ENCODE peak calls at places on chromosomes 12 and 14, in five cellular contexts. One of them, this sample, is unnamed.

GRCh38 chr12:473198-473597 is 13.5 kb downstream of the B4GALNT3 start:
- DNase-seq in K562: no peak
- DNase-seq in GM23338: no peak
- DNase-seq in Panc1: no peak
- DNase-seq in A549: no peak
- DNase-seq in this sample: no peak

GRCh38 chr12:33663000-33663654 is 223.5 kb upstream of the SYT10 start:
- DNase-seq in K562: no peak
- DNase-seq in GM23338: peak; percentile 43
- DNase-seq in Panc1: no peak
- DNase-seq in A549: no peak
- DNase-seq in this sample: no peak

GRCh38 chr12:109269428-109269827 is 39.7 kb downstream of the FOXN4 start:
- DNase-seq in K562: no peak
- DNase-seq in GM23338: no peak
- DNase-seq in Panc1: no peak
- DNase-seq in A549: no peak
- DNase-seq in this sample: no peak

GRCh38 chr12:15662983-15663659 is 126.1 kb downstream of the EPS8 start:
- DNase-seq in K562: no peak
- DNase-seq in GM23338: no peak
- DNase-seq in Panc1: no peak
- DNase-seq in A549: peak; percentile 5
- DNase-seq in this sample: no peak

GRCh38 chr14:104011824-104012517 is 69.6 kb upstream of the RD3L start:
- DNase-seq in K562: no peak
- DNase-seq in GM23338: no peak
- DNase-seq in Panc1: no peak
- DNase-seq in A549: no peak
- DNase-seq in this sample: no peak

GRCh38 chr14:85217412-85217811 is 312.5 kb upstream of the FLRT2 start:
- DNase-seq in K562: no peak
- DNase-seq in GM23338: no peak
- DNase-seq in Panc1: no peak
- DNase-seq in A549: no peak
- DNase-seq in this sample: no peak

GRCh38 chr12:32107376-32108267 is 975 bp downstream of the BICD1 start:
- DNase-seq in K562: peak; percentile 18
- DNase-seq in GM23338: peak; percentile 38
- DNase-seq in Panc1: no peak
- DNase-seq in A549: peak; percentile 31
- DNase-seq in this sample: peak; percentile 11

GRCh38 chr12:54051916-54052744 is 1.5 kb upstream of the HOXC4 start:
- DNase-seq in K562: no peak
- DNase-seq in GM23338: no peak
- DNase-seq in Panc1: no peak
- DNase-seq in A549: no peak
- DNase-seq in this sample: no peak

GRCh38 chr12:6230321-6231110 is 30.3 kb downstream of the CD9 start:
- DNase-seq in K562: no peak
- DNase-seq in GM23338: no peak
- DNase-seq in Panc1: no peak
- DNase-seq in A549: no peak
- DNase-seq in this sample: peak; percentile 92

GRCh38 chr14:103401223-103402214 is 16.3 kb downstream of the MARK3 start:
- DNase-seq in K562: no peak
- DNase-seq in GM23338: peak; percentile 23
- DNase-seq in Panc1: no peak
- DNase-seq in A549: no peak
- DNase-seq in this sample: no peak

GRCh38 chr14:29016050-29016900 is 249.7 kb downstream of the FOXG1 start:
- DNase-seq in K562: peak; percentile 8
- DNase-seq in GM23338: peak; percentile 86
- DNase-seq in Panc1: peak; percentile 5
- DNase-seq in A549: no peak
- DNase-seq in this sample: peak; percentile 78

GRCh38 chr12:32860182-32860581 is 36.4 kb downstream of the PKP2 start:
- DNase-seq in K562: no peak
- DNase-seq in GM23338: no peak
- DNase-seq in Panc1: no peak
- DNase-seq in A549: no peak
- DNase-seq in this sample: no peak

GRCh38 chr14:70822706-70823185 is 13.4 kb upstream of the MAP3K9 start:
- DNase-seq in K562: no peak
- DNase-seq in GM23338: peak; percentile 96
- DNase-seq in Panc1: no peak
- DNase-seq in A549: peak; percentile 52
- DNase-seq in this sample: no peak

GRCh38 chr14:76761198-76761848 is at the start of gene VASH1:
- DNase-seq in K562: peak; percentile 53
- DNase-seq in GM23338: peak; percentile 77
- DNase-seq in Panc1: no peak
- DNase-seq in A549: peak; percentile 83
- DNase-seq in this sample: no peak

GRCh38 chr12:681857-682256 is 18.6 kb upstream of the NINJ2 start:
- DNase-seq in K562: no peak
- DNase-seq in GM23338: no peak
- DNase-seq in Panc1: no peak
- DNase-seq in A549: no peak
- DNase-seq in this sample: no peak

GRCh38 chr12:16189849-16190248 is 87.6 kb downstream of the SLC15A5 start:
- DNase-seq in K562: no peak
- DNase-seq in GM23338: peak; percentile 79
- DNase-seq in Panc1: no peak
- DNase-seq in A549: no peak
- DNase-seq in this sample: peak; percentile 29

GRCh38 chr14:77882098-77882497 is 82.2 kb downstream of the ADCK1 start:
- DNase-seq in K562: no peak
- DNase-seq in GM23338: no peak
- DNase-seq in Panc1: no peak
- DNase-seq in A549: no peak
- DNase-seq in this sample: no peak

GRCh38 chr12:124617615-124618014 is 50.2 kb upstream of the NCOR2 start:
- DNase-seq in K562: peak; percentile 51
- DNase-seq in GM23338: no peak
- DNase-seq in Panc1: no peak
- DNase-seq in A549: no peak
- DNase-seq in this sample: no peak

GRCh38 chr12:52206309-52207040 is 14.7 kb upstream of the KRT80 start:
- DNase-seq in K562: no peak
- DNase-seq in GM23338: no peak
- DNase-seq in Panc1: no peak
- DNase-seq in A549: no peak
- DNase-seq in this sample: no peak

GRCh38 chr12:117744418-117744817 is 224.4 kb downstream of the KSR2 start:
- DNase-seq in K562: no peak
- DNase-seq in GM23338: no peak
- DNase-seq in Panc1: no peak
- DNase-seq in A549: no peak
- DNase-seq in this sample: no peak

GRCh38 chr12:22206111-22206728 is 128.3 kb downstream of the ST8SIA1 start:
- DNase-seq in K562: no peak
- DNase-seq in GM23338: no peak
- DNase-seq in Panc1: no peak
- DNase-seq in A549: no peak
- DNase-seq in this sample: no peak

GRCh38 chr12:95790912-95791849 is 617 bp upstream of the NTN4 start:
- DNase-seq in K562: no peak
- DNase-seq in GM23338: peak; percentile 75
- DNase-seq in Panc1: no peak
- DNase-seq in A549: peak; percentile 62
- DNase-seq in this sample: no peak

GRCh38 chr12:53048780-53049401 is 974 bp upstream of the TNS2 start:
- DNase-seq in K562: peak; percentile 32
- DNase-seq in GM23338: peak; percentile 88
- DNase-seq in Panc1: no peak
- DNase-seq in A549: no peak
- DNase-seq in this sample: peak; percentile 40

GRCh38 chr14:101500681-101501080 is 60.6 kb upstream of the DIO3 start:
- DNase-seq in K562: no peak
- DNase-seq in GM23338: no peak
- DNase-seq in Panc1: no peak
- DNase-seq in A549: no peak
- DNase-seq in this sample: no peak

GRCh38 chr12:67720383-67720856 is 71.9 kb downstream of the DYRK2 start:
- DNase-seq in K562: no peak
- DNase-seq in GM23338: no peak
- DNase-seq in Panc1: no peak
- DNase-seq in A549: no peak
- DNase-seq in this sample: no peak

GRCh38 chr14:54175298-54175942 is 218.8 kb upstream of the BMP4 start:
- DNase-seq in K562: peak; percentile 42
- DNase-seq in GM23338: peak; percentile 93
- DNase-seq in Panc1: peak; percentile 20
- DNase-seq in A549: peak; percentile 55
- DNase-seq in this sample: peak; percentile 89

GRCh38 chr12:107411792-107412535 is 273.6 kb upstream of the PWP1 start:
- DNase-seq in K562: no peak
- DNase-seq in GM23338: no peak
- DNase-seq in Panc1: no peak
- DNase-seq in A549: peak; percentile 71
- DNase-seq in this sample: no peak

GRCh38 chr14:90572461-90573150 is 175.8 kb downstream of the CALM1 start:
- DNase-seq in K562: no peak
- DNase-seq in GM23338: no peak
- DNase-seq in Panc1: no peak
- DNase-seq in A549: no peak
- DNase-seq in this sample: no peak

GRCh38 chr12:107242189-107242588 is 148.8 kb upstream of the CRY1 start:
- DNase-seq in K562: no peak
- DNase-seq in GM23338: peak; percentile 21
- DNase-seq in Panc1: no peak
- DNase-seq in A549: no peak
- DNase-seq in this sample: no peak

GRCh38 chr14:24435998-24436354 is 6.2 kb downstream of the KHNYN start:
- DNase-seq in K562: no peak
- DNase-seq in GM23338: no peak
- DNase-seq in Panc1: no peak
- DNase-seq in A549: no peak
- DNase-seq in this sample: no peak

DNA sequence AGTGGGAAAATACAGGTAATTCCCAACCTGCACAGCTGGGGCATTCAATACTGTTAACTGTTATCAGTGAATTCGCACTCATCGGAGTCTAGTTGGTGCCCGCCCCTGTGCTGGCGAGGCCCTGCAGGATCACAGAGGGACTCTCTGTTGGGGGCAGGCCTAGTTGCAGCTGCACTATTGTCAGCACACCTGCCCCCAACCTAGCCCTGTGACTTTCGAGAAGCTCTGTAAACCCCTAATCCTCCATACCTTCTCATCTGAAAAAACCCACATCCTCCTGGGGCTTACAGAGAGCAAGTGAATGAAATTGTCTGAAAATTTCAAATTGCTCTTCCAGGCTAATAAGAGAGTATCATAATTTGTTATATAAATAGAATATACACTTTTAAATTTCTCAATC is 132.2 kb upstream of the NUDT4 start:
- DNase-seq in K562: no peak
- DNase-seq in GM23338: no peak
- DNase-seq in Panc1: no peak
- DNase-seq in A549: no peak
- DNase-seq in this sample: no peak
- TF ChIP-seq REST in K562: no peak
- TF ChIP-seq REST in GM23338: no peak
- TF ChIP-seq REST in Panc1: no peak
- TF ChIP-seq REST in A549: no peak
- TF ChIP-seq REST in this sample: no peak

DNA sequence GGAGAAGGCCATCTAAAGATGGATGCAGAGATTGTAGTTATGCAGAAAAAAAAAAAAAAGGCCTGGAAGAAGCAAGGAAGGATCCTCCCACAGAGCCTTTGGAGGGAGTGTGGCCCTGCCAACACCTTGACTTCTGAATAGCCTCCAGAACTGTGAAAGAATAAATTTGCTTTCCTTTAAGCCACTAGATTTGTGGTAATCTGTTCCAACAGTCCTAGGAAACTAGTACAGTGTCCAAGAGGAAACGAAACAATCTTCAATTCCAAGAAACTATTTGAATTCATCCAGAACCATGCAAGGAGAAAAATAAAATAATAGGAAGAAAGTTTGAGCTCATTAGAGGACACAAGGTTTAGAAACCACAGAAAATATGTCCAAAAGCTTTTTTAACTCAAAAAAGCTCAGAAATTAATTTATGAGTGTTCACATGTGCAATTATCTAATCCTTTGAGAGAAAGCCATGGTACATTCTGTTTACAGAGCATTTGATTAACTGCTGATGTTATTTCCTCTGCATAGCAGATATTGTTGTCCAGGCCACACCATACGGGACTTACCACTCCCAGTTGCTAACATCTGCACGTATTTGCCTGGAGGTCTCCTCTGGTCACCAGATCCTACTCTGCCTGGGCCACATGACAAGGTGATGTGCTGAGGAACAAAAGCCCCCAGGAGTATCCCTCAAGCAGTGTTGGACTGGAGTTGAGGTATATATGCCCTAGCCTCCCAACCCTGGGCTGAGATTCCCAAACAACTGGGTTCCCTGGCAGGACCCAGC is 30.0 kb upstream of the STAB2 start:
- DNase-seq in K562: no peak
- DNase-seq in GM23338: no peak
- DNase-seq in Panc1: no peak
- DNase-seq in A549: no peak
- DNase-seq in this sample: no peak
- TF ChIP-seq REST in K562: no peak
- TF ChIP-seq REST in GM23338: no peak
- TF ChIP-seq REST in Panc1: no peak
- TF ChIP-seq REST in A549: no peak
- TF ChIP-seq REST in this sample: no peak

GRCh38 chr12:64066052-64066451 is 156.0 kb downstream of the KICS2 start:
- DNase-seq in K562: no peak
- DNase-seq in GM23338: no peak
- DNase-seq in Panc1: no peak
- DNase-seq in A549: no peak
- DNase-seq in this sample: peak; percentile 4
- TF ChIP-seq REST in K562: no peak
- TF ChIP-seq REST in GM23338: no peak
- TF ChIP-seq REST in Panc1: no peak
- TF ChIP-seq REST in A549: no peak
- TF ChIP-seq REST in this sample: no peak

DNA sequence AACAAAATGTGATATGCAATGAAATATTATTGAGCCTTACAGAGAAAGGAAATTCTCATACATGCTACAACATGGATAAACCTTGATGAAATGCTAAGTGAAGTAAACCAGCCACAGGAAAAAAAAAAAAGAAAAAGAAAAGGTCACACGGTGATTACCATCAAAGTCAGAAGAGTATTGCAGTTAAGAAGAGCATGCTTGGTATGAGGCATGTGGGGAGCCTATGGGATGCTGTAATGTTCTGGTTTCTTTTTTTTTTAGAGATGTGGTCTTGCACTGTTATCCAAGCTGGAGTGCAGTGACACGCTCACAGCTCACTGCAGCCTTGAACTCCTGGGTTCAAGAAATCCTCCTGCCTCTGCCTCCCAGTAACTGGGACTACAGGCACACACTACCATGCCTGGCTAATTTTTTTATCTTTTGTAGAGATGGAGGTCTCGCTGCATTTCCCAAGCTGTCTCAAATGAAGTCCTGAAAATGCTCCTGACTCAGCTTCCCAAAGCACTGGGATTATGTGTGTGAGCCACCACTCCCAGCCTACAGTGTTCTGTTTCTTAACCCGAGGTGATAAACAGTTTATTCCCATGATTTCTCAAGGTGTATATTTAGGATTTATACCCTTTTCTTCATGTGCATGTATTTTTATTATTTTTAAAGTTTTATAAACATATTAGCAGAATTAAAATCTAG is 96.2 kb downstream of the SEC23A start:
- DNase-seq in K562: no peak
- DNase-seq in GM23338: no peak
- DNase-seq in Panc1: no peak
- DNase-seq in A549: no peak
- DNase-seq in this sample: no peak
- TF ChIP-seq REST in K562: no peak
- TF ChIP-seq REST in GM23338: no peak
- TF ChIP-seq REST in Panc1: no peak
- TF ChIP-seq REST in A549: no peak
- TF ChIP-seq REST in this sample: no peak